ENCODE peak calls at places on chromosomes 3 and 15, in six cellular contexts. Y, S, U, T, D and P are unnamed samples. For H3K4me1, the result is how much of the 10 kb centered on the place peaks cover.

GRCh38 chr3:150370982-150371381 is 37.1 kb upstream of the TSC22D2 start:
- DNase-seq in Y (no peak), S (no peak), D (no peak), U (no peak), T (no peak), P (no peak)

GRCh38 chr3:71930056-71930991 is 145.4 kb upstream of the PROK2 start:
- DNase-seq in D (peak), T (peak), Y (no peak), S (no peak), U (no peak), P (no peak)

GRCh38 chr3:145058483-145058882 is 1086.9 kb downstream of the DIPK2A start:
- DNase-seq in S (no peak), Y (no peak), T (no peak), U (no peak), D (no peak), P (no peak)

GRCh38 chr15:95076381-95076780 is 845.0 kb downstream of the MCTP2 start:
- DNase-seq in S (no peak), Y (no peak), D (no peak), T (no peak), U (no peak), P (no peak)

GRCh38 chr3:117059054-117059989 is 349.7 kb downstream of the TUSC7 start:
- DNase-seq in U (no peak), Y (no peak), S (no peak), T (peak), D (no peak), P (no peak)

GRCh38 chr15:53586815-53587214 is 172.6 kb downstream of the WDR72 start:
- DNase-seq in U (peak), D (peak), Y (no peak), T (peak), S (no peak), P (no peak)

GRCh38 chr3:125593991-125594574 is 1.2 kb downstream of the OSBPL11 start:
- DNase-seq in D (peak), T (no peak), U (no peak), S (no peak), Y (no peak), P (no peak)

GRCh38 chr3:185658943-185659342 is 72.8 kb downstream of the SENP2 start:
- DNase-seq in T (no peak), D (no peak), U (no peak), Y (no peak), S (no peak), P (no peak)

GRCh38 chr3:194945508-194945907 is 259.8 kb downstream of the FAM43A start:
- DNase-seq in S (no peak), U (no peak), D (no peak), Y (no peak), T (no peak), P (no peak)

GRCh38 chr3:147404800-147405551 is 1.4 kb downstream of the ZIC4 start:
- DNase-seq in D (no peak), Y (no peak), S (no peak), U (no peak), T (no peak), P (no peak)

GRCh38 chr3:22887664-22888291 is 315.3 kb upstream of the UBE2E2 start:
- DNase-seq in U (no peak), Y (no peak), T (peak), D (peak), S (no peak), P (no peak)

GRCh38 chr3:182292586-182292985 is 500.7 kb upstream of the ATP11B start:
- DNase-seq in T (no peak), D (no peak), S (no peak), Y (no peak), U (no peak), P (no peak)

GRCh38 chr15:98791046-98791701 is 142.8 kb downstream of the IGF1R start:
- DNase-seq in Y (no peak), S (no peak), U (no peak), T (no peak), D (no peak), P (no peak)

GRCh38 chr3:16106050-16106449 is 68.4 kb upstream of the GALNT15 start:
- DNase-seq in Y (no peak), D (no peak), U (no peak), T (no peak), S (no peak), P (no peak)

GRCh38 chr3:167887096-167887495 is 151.6 kb downstream of the SERPINI1 start:
- DNase-seq in S (no peak), T (no peak), U (no peak), Y (no peak), D (no peak), P (no peak)

GRCh38 chr3:64152676-64153466 is 72.4 kb downstream of the PRICKLE2 start:
- DNase-seq in D (no peak), U (no peak), T (no peak), Y (no peak), S (no peak), P (no peak)

GRCh38 chr3:66431494-66431893 is 69.3 kb downstream of the LRIG1 start:
- DNase-seq in T (no peak), S (peak), U (no peak), D (no peak), Y (no peak), P (no peak)

GRCh38 chr3:105944721-105945120 is 75.9 kb upstream of the CBLB start:
- DNase-seq in D (no peak), S (no peak), Y (no peak), T (no peak), U (no peak), P (no peak)

GRCh38 chr3:16461463-16462245 is 51.8 kb downstream of the RFTN1 start:
- DNase-seq in D (no peak), Y (no peak), U (peak), T (no peak), S (no peak), P (no peak)

GRCh38 chr3:11542551-11542950 is 101.2 kb downstream of the VGLL4 start:
- DNase-seq in T (no peak), S (no peak), U (no peak), Y (no peak), D (no peak), P (no peak)

GRCh38 chr15:66611257-66612053 is 45.7 kb upstream of the LCTL start:
- DNase-seq in U (peak), S (no peak), D (no peak), Y (no peak), T (no peak), P (no peak)

GRCh38 chr3:51873876-51874275 is 1.5 kb downstream of the IQCF5 start:
- DNase-seq in D (no peak), S (no peak), T (no peak), U (no peak), Y (no peak), P (no peak)

GRCh38 chr3:102230057-102230456 is 204.8 kb upstream of the ZPLD1 start:
- DNase-seq in S (no peak), Y (no peak), D (no peak), T (no peak), U (no peak), P (no peak)

GRCh38 chr15:60644903-60645302 is 166.0 kb upstream of the ICE2 start:
- DNase-seq in T (no peak), D (no peak), S (no peak), U (no peak), Y (no peak), P (no peak)

GRCh38 chr3:128491900-128492352 is 1.1 kb downstream of the GATA2 start:
- DNase-seq in Y (no peak), D (no peak), S (no peak), U (no peak), T (no peak), P (no peak)

GRCh38 chr3:128425142-128425845 is 41.4 kb downstream of the DNAJB8 start:
- DNase-seq in S (peak), T (no peak), U (no peak), D (no peak), Y (no peak), P (no peak)

GRCh38 chr3:196740476-196741400 is 1.1 kb downstream of the PAK2 start:
- DNase-seq in T (peak), D (peak), U (no peak), S (no peak), Y (peak), P (peak)

GRCh38 chr15:68389936-68390790 is 41.8 kb downstream of the ITGA11 start:
- DNase-seq in U (no peak), T (no peak), Y (peak), D (peak), S (no peak), P (peak)

GRCh38 chr15:85831415-85832113 is 36.8 kb upstream of the KLHL25 start:
- DNase-seq in D (peak), S (peak), U (peak), T (peak), Y (peak), P (peak)

GRCh38 chr3:120129718-120130117 is 35.5 kb upstream of the GSK3B start:
- DNase-seq in T (no peak), D (no peak), Y (no peak), S (no peak), U (no peak), P (no peak)

GRCh38 chr15:60471314-60471713 is 7.6 kb downstream of the ICE2 start:
- DNase-seq in D (no peak), T (no peak), U (no peak), Y (no peak), S (no peak), P (no peak)

GRCh38 chr3:182925330-182925943 is 54.9 kb downstream of the DCUN1D1 start:
- DNase-seq in S (peak), U (no peak), T (no peak), Y (peak), D (no peak), P (no peak)

GRCh38 chr3:65350786-65351476 is 663.1 kb upstream of the ADAMTS9 start:
- DNase-seq in S (no peak), D (no peak), Y (no peak), U (no peak), T (no peak), P (no peak)

GRCh38 chr15:86588413-86588812 is 508.7 kb downstream of the AGBL1 start:
- DNase-seq in U (no peak), S (no peak), Y (no peak), D (no peak), T (peak), P (no peak)

GRCh38 chr15:80743189-80743833 is 35.9 kb upstream of the CEMIP start:
- DNase-seq in U (no peak), Y (no peak), S (no peak), D (no peak), T (no peak), P (no peak)

GRCh38 chr3:5314897-5315296 is 127.4 kb downstream of the EDEM1 start:
- DNase-seq in Y (no peak), D (no peak), S (no peak), T (no peak), U (no peak), P (no peak)

DNA sequence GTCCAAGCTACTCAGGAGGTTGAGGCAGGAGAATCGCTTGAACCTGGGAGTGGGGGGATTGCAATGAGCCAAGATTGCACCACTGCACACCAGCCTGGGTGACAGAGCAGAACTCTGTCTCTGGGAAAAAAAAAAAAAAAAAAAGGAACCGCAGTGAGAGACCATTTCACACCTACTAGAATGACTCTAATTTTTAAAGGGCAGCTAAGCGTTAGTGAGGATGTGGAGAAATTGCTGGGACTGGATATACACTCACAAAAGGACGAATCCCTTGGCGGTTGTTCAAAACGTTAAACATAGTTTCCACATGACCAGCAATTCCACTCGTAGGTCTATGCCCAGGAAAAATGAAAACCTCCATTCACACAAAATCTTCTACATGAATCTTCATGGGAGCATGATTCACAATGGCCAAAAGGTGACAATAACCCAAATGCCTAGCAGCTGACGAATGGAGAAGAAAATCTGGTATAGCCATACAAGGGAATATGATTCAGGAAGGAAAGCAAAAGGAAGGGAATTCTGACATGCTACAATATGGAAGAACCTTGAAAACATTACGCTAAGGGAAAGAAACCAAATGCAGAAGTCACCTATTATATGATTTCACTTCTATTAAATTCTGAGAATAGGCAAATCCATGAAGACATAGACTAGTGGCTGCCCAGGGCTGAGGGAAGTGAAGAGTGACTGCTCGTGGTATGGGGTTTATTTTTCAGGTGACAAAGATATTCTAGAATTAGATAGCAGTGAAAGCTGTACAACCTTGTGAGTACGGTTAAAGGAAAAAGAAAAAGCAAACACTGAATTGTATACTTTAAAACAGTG is 126.9 kb downstream of the CHSY1 start:
- DNase-seq in U (no peak), D (no peak), S (no peak), Y (no peak), T (no peak), P (no peak)
- H3K4me1 ChIP-seq in U (under half), D (under half), S (under half), Y (under half), T (under half), P (under half)

GRCh38 chr3:38000965-38001455 is 10.4 kb downstream of the VILL start:
- DNase-seq in D (no peak), Y (no peak), S (no peak), T (no peak), U (no peak), P (no peak)
- H3K4me1 ChIP-seq in D (under half), Y (under half), S (under half), T (under half), U (under half), P (under half)

DNA sequence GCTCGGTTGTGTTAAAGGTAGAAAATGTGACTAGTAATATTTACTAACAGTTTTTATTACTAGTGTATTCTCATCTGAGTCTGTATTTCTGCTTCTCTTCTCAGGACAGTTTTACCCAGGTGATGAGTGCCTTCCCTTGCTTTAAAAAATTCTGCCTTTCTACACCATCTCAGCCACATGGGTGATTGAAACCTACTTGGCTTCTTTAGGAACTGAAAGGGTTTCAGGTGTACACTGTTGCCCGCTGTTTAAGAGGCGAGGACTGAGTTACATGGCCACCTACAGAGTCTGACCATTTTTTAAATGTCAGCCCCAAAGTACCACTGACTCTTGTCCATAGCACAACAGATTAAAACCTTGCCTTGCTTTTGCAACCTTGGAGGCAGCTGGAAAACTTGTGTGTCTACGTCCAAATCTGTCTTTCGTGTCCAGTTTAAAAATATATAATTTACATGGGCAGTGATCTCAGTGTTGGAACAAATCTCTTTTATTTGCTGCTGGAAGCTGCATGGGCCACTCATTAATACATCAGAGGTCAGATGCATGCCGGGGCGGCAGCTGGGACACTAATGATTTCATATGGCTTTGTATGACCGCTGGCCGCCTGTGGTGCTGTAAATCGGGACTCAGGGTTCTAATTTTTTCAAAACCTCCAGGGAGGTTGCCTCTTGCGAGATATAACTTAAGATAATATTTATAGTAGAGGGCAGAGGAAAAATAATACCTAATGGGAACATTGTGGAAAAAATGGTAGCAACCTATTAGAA is 44.6 kb downstream of the TRIM71 start:
- DNase-seq in T (no peak), S (no peak), Y (no peak), D (no peak), U (no peak), P (no peak)
- H3K4me1 ChIP-seq in T (under half), S (under half), Y (under half), D (under half), U (under half), P (under half)

GRCh38 chr3:45646051-45646585 is 43.1 kb upstream of the SACM1L start:
- DNase-seq in D (no peak), Y (peak), T (no peak), U (no peak), S (no peak), P (no peak)

GRCh38 chr3:45642731-45643152 is 46.5 kb upstream of the SACM1L start:
- DNase-seq in D (no peak), T (peak), S (peak), U (peak), Y (peak), P (no peak)

GRCh38 chr3:45644063-45644462 is 45.1 kb upstream of the SACM1L start:
- DNase-seq in D (no peak), U (peak), T (no peak), Y (no peak), S (no peak), P (no peak)

GRCh38 chr3:45644467-45645201 is 44.6 kb upstream of the SACM1L start:
- DNase-seq in S (no peak), U (no peak), D (no peak), Y (no peak), T (peak), P (no peak)

DNA sequence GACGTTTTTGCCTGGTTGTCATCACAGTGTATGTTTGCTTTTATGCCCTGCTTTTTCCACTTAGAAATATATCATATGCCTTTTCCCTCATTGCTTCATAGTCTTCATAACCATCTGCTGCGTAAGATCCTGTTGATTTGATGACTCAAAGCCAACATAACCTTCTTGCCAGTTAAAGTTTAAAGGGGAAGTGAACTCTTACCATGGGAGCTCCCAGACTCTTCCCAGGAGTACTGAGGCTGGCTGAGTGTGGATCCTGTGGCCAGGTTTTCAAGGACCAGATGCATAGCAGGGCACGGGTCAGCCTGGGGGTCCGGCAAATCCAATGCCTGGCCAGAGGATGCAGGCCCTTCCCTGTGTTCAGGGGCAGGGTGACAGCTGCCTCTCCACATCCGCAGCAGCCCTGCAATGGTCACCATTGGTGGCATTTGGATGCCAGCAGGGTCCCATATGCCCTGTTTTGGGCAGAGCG is 42.0 kb upstream of the SACM1L start:
- DNase-seq in U (no peak), Y (no peak), T (no peak), S (no peak), D (no peak), P (no peak)
- H3K4me1 ChIP-seq in U (under half), Y (under half), T (under half), S (half or more), D (under half), P (under half)

GRCh38 chr15:40331637-40332036 is 8.1 kb downstream of the INAFM2 start:
- DNase-seq in S (no peak), U (no peak), T (no peak), Y (no peak), D (no peak), P (no peak)
- H3K4me1 ChIP-seq in S (half or more), U (half or more), T (half or more), Y (under half), D (under half), P (under half)

DNA sequence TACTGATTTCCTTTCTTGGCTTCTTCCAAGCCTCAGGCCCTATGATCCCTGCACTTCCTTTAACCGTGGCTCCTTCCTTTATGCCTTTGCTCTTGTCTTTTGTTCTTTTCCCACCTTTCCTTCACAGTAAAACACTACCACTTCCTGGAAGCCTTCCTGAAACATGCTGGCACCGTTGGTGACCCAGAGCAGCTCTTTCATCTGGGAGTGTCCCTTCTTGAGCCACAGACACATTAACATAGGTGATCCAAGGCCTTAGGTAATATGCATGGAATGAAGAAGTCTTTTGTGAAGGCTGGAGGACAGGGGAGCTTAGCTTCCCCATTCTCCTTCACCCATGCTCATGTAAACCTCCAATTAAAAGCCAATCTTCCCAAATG is 39.4 kb downstream of the AMOTL2 start:
- DNase-seq in S (no peak), T (no peak), D (no peak), Y (no peak), U (peak), P (no peak)
- H3K4me1 ChIP-seq in S (under half), T (under half), D (under half), Y (under half), U (under half), P (under half)

GRCh38 chr15:63072023-63072650 is 29.6 kb downstream of the TPM1 start:
- DNase-seq in S (no peak), T (no peak), Y (no peak), U (no peak), D (no peak), P (no peak)

GRCh38 chr15:63070681-63071129 is 28.2 kb downstream of the TPM1 start:
- DNase-seq in U (no peak), T (no peak), Y (no peak), D (no peak), S (no peak), P (no peak)

GRCh38 chr15:63073497-63074172 is 31.1 kb downstream of the TPM1 start:
- DNase-seq in D (no peak), T (no peak), Y (no peak), U (no peak), S (no peak), P (no peak)

GRCh38 chr15:63071288-63071909 is 28.9 kb downstream of the TPM1 start:
- DNase-seq in U (no peak), D (no peak), T (no peak), Y (no peak), S (no peak), P (no peak)

GRCh38 chr15:63072809-63073277 is 30.3 kb downstream of the TPM1 start:
- DNase-seq in Y (no peak), D (no peak), T (no peak), U (no peak), S (no peak), P (no peak)
- H3K4me1 ChIP-seq in Y (under half), D (under half), T (under half), U (under half), S (under half), P (under half)

GRCh38 chr15:70431854-70432253 is 331.5 kb downstream of the UACA start:
- DNase-seq in S (no peak), Y (no peak), U (no peak), D (no peak), T (no peak), P (no peak)

GRCh38 chr15:70435369-70435768 is 328.0 kb downstream of the UACA start:
- DNase-seq in T (no peak), D (peak), S (no peak), U (no peak), Y (no peak), P (no peak)

GRCh38 chr15:70433583-70434288 is 329.6 kb downstream of the UACA start:
- DNase-seq in U (no peak), Y (no peak), T (no peak), S (no peak), D (no peak), P (no peak)

GRCh38 chr15:70435872-70436271 is 327.5 kb downstream of the UACA start:
- DNase-seq in Y (no peak), U (no peak), S (no peak), D (no peak), T (no peak), P (no peak)

GRCh38 chr15:70432924-70433500 is 330.3 kb downstream of the UACA start:
- DNase-seq in T (no peak), D (no peak), U (no peak), S (no peak), Y (no peak), P (no peak)
- H3K4me1 ChIP-seq in T (under half), D (under half), U (under half), S (under half), Y (under half), P (under half)